ENCODE peak calls at places on chromosomes 4 and X, in six cellular contexts. One of them, this sample, is unnamed.

GRCh38 chr4:87270144-87270543 is 49.7 kb upstream of the KLHL8 start:
- DNase-seq in prostate gland: peak
- DNase-seq in pancreas: no peak
- DNase-seq in astrocyte of the spinal cord: peak
- DNase-seq in sigmoid colon: no peak
- DNase-seq in suprapubic skin: no peak
- DNase-seq in this sample: no peak

GRCh38 chr4:105107105-105107856 is 39.4 kb upstream of the TET2 start:
- DNase-seq in astrocyte of the spinal cord: no peak
- DNase-seq in prostate gland: no peak
- DNase-seq in sigmoid colon: no peak
- DNase-seq in pancreas: no peak
- DNase-seq in suprapubic skin: no peak
- DNase-seq in this sample: no peak

GRCh38 chr4:38980903-38981676 is 51.1 kb downstream of the TMEM156 start:
- DNase-seq in suprapubic skin: no peak
- DNase-seq in pancreas: no peak
- DNase-seq in prostate gland: no peak
- DNase-seq in sigmoid colon: no peak
- DNase-seq in astrocyte of the spinal cord: peak
- DNase-seq in this sample: no peak

GRCh38 chrX:71227370-71228062 is 4.5 kb downstream of the GJB1 start:
- DNase-seq in astrocyte of the spinal cord: no peak
- DNase-seq in pancreas: no peak
- DNase-seq in sigmoid colon: no peak
- DNase-seq in suprapubic skin: no peak
- DNase-seq in prostate gland: no peak
- DNase-seq in this sample: no peak

GRCh38 chr4:122798101-122798500 is 28.5 kb upstream of the FGF2 start:
- DNase-seq in sigmoid colon: peak
- DNase-seq in astrocyte of the spinal cord: peak
- DNase-seq in suprapubic skin: no peak
- DNase-seq in pancreas: no peak
- DNase-seq in prostate gland: peak
- DNase-seq in this sample: no peak

GRCh38 chr4:54090804-54091623 is 8.9 kb upstream of the GSX2 start:
- DNase-seq in suprapubic skin: no peak
- DNase-seq in sigmoid colon: no peak
- DNase-seq in astrocyte of the spinal cord: no peak
- DNase-seq in prostate gland: peak
- DNase-seq in pancreas: peak
- DNase-seq in this sample: no peak

GRCh38 chrX:85963736-85964135 is 83.6 kb downstream of the CHM start:
- DNase-seq in astrocyte of the spinal cord: peak
- DNase-seq in sigmoid colon: no peak
- DNase-seq in pancreas: no peak
- DNase-seq in suprapubic skin: no peak
- DNase-seq in prostate gland: no peak
- DNase-seq in this sample: no peak

GRCh38 chrX:14356401-14356800 is 172.9 kb upstream of the GLRA2 start:
- DNase-seq in prostate gland: no peak
- DNase-seq in pancreas: no peak
- DNase-seq in astrocyte of the spinal cord: peak
- DNase-seq in sigmoid colon: no peak
- DNase-seq in suprapubic skin: no peak
- DNase-seq in this sample: no peak

GRCh38 chrX:48683411-48683982 is at the start of gene WAS:
- DNase-seq in pancreas: no peak
- DNase-seq in suprapubic skin: no peak
- DNase-seq in astrocyte of the spinal cord: no peak
- DNase-seq in sigmoid colon: no peak
- DNase-seq in prostate gland: no peak
- DNase-seq in this sample: no peak

GRCh38 chr4:66202870-66203269 is 532.6 kb upstream of the EPHA5 start:
- DNase-seq in pancreas: no peak
- DNase-seq in sigmoid colon: no peak
- DNase-seq in prostate gland: no peak
- DNase-seq in astrocyte of the spinal cord: no peak
- DNase-seq in suprapubic skin: no peak
- DNase-seq in this sample: no peak

GRCh38 chr4:173182403-173182802 is 13.8 kb downstream of the GALNT7 start:
- DNase-seq in prostate gland: no peak
- DNase-seq in sigmoid colon: no peak
- DNase-seq in pancreas: no peak
- DNase-seq in astrocyte of the spinal cord: peak
- DNase-seq in suprapubic skin: no peak
- DNase-seq in this sample: peak

GRCh38 chrX:54484666-54485065 is 11.4 kb downstream of the FGD1 start:
- DNase-seq in suprapubic skin: no peak
- DNase-seq in pancreas: no peak
- DNase-seq in sigmoid colon: no peak
- DNase-seq in prostate gland: no peak
- DNase-seq in astrocyte of the spinal cord: no peak
- DNase-seq in this sample: no peak

GRCh38 chr4:25379591-25379990 is 2.5 kb downstream of the ANAPC4 start:
- DNase-seq in astrocyte of the spinal cord: no peak
- DNase-seq in prostate gland: no peak
- DNase-seq in suprapubic skin: no peak
- DNase-seq in sigmoid colon: no peak
- DNase-seq in pancreas: no peak
- DNase-seq in this sample: no peak

GRCh38 chr4:158111241-158111640 is 61.6 kb downstream of the GASK1B start:
- DNase-seq in pancreas: no peak
- DNase-seq in sigmoid colon: no peak
- DNase-seq in prostate gland: no peak
- DNase-seq in astrocyte of the spinal cord: no peak
- DNase-seq in suprapubic skin: no peak
- DNase-seq in this sample: no peak

GRCh38 chr4:94332983-94333590 is 9.5 kb downstream of the HPGDS start:
- DNase-seq in pancreas: no peak
- DNase-seq in sigmoid colon: no peak
- DNase-seq in prostate gland: no peak
- DNase-seq in astrocyte of the spinal cord: no peak
- DNase-seq in suprapubic skin: no peak
- DNase-seq in this sample: no peak

GRCh38 chr4:183721207-183722081 is 62.4 kb downstream of the TRAPPC11 start:
- DNase-seq in pancreas: peak
- DNase-seq in astrocyte of the spinal cord: peak
- DNase-seq in sigmoid colon: no peak
- DNase-seq in prostate gland: no peak
- DNase-seq in suprapubic skin: no peak
- DNase-seq in this sample: no peak

GRCh38 chr4:115360441-115360840 is 247.0 kb upstream of the NDST4 start:
- DNase-seq in suprapubic skin: no peak
- DNase-seq in sigmoid colon: no peak
- DNase-seq in prostate gland: no peak
- DNase-seq in pancreas: no peak
- DNase-seq in astrocyte of the spinal cord: peak
- DNase-seq in this sample: no peak

GRCh38 chr4:20618729-20619128 is 81.5 kb upstream of the PACRGL start:
- DNase-seq in prostate gland: no peak
- DNase-seq in pancreas: no peak
- DNase-seq in sigmoid colon: no peak
- DNase-seq in astrocyte of the spinal cord: no peak
- DNase-seq in suprapubic skin: no peak
- DNase-seq in this sample: no peak

GRCh38 chrX:93422693-93423092 is 250.7 kb downstream of the NAP1L3 start:
- DNase-seq in prostate gland: no peak
- DNase-seq in suprapubic skin: no peak
- DNase-seq in astrocyte of the spinal cord: no peak
- DNase-seq in pancreas: no peak
- DNase-seq in sigmoid colon: no peak
- DNase-seq in this sample: no peak

GRCh38 chr4:7661066-7661748 is 226.5 kb upstream of the PSAPL1 start:
- DNase-seq in astrocyte of the spinal cord: no peak
- DNase-seq in sigmoid colon: no peak
- DNase-seq in pancreas: no peak
- DNase-seq in prostate gland: no peak
- DNase-seq in suprapubic skin: no peak
- DNase-seq in this sample: no peak

GRCh38 chr4:137529432-137529831 is 2.9 kb downstream of the PCDH18 start:
- DNase-seq in astrocyte of the spinal cord: no peak
- DNase-seq in sigmoid colon: no peak
- DNase-seq in pancreas: no peak
- DNase-seq in suprapubic skin: no peak
- DNase-seq in prostate gland: no peak
- DNase-seq in this sample: no peak
- H3K4me3 ChIP-seq in astrocyte of the spinal cord: peak
- H3K4me3 ChIP-seq in sigmoid colon: peak
- H3K4me3 ChIP-seq in pancreas: no peak
- H3K4me3 ChIP-seq in suprapubic skin: peak
- H3K4me3 ChIP-seq in prostate gland: peak
- H3K4me3 ChIP-seq in this sample: peak

DNA sequence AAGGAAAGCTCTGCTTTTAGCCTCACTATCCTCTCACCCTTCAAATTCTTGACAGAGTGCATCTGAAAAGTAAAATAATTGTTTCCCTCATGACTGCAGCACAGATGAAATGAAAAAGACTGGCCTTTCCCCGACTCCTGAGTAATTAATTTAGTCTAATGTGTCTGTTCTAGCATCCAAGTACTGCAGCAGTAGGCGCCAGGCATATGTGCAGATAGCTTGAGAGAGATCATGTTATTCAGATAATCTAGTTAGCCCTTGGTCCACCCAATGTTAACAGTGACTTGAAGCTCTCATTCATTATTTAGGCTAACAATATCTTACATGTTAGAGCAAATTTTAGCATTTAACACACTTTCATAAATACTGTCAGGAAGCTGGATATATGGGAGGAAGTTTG is 54.0 kb downstream of the MAP9 start:
- DNase-seq in suprapubic skin: no peak
- DNase-seq in prostate gland: no peak
- DNase-seq in pancreas: no peak
- DNase-seq in sigmoid colon: no peak
- DNase-seq in astrocyte of the spinal cord: no peak
- DNase-seq in this sample: no peak
- H3K4me3 ChIP-seq in suprapubic skin: no peak
- H3K4me3 ChIP-seq in prostate gland: no peak
- H3K4me3 ChIP-seq in pancreas: no peak
- H3K4me3 ChIP-seq in sigmoid colon: no peak
- H3K4me3 ChIP-seq in astrocyte of the spinal cord: no peak
- H3K4me3 ChIP-seq in this sample: no peak

DNA sequence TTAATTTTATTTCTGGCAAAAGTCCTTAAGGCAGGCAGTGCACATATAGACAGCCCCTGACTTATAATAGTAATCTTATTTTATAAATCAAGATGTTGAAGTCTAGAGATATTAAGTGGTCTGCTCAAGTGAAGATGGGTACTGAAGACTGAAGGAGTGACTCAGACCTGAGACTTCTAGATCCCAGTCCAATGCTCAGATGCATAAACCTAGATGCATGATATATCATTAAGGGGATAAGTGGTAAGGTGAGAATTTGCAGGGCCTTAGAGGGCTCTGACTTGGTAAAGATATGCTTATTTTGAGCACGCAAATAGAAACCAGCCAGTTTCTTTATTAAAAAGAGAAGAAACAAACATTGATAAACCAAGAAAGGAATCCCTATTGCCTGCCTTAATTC is 42.9 kb downstream of the SLC9A7 start:
- DNase-seq in pancreas: no peak
- DNase-seq in prostate gland: no peak
- DNase-seq in astrocyte of the spinal cord: no peak
- DNase-seq in sigmoid colon: no peak
- DNase-seq in suprapubic skin: no peak
- DNase-seq in this sample: no peak
- H3K4me3 ChIP-seq in pancreas: no peak
- H3K4me3 ChIP-seq in prostate gland: no peak
- H3K4me3 ChIP-seq in astrocyte of the spinal cord: no peak
- H3K4me3 ChIP-seq in sigmoid colon: no peak
- H3K4me3 ChIP-seq in suprapubic skin: no peak
- H3K4me3 ChIP-seq in this sample: no peak

GRCh38 chr4:139553751-139554670 is 2.0 kb downstream of the SETD7 start:
- DNase-seq in pancreas: no peak
- DNase-seq in prostate gland: no peak
- DNase-seq in astrocyte of the spinal cord: no peak
- DNase-seq in suprapubic skin: no peak
- DNase-seq in sigmoid colon: no peak
- DNase-seq in this sample: no peak
- H3K4me3 ChIP-seq in pancreas: no peak
- H3K4me3 ChIP-seq in prostate gland: peak
- H3K4me3 ChIP-seq in astrocyte of the spinal cord: peak
- H3K4me3 ChIP-seq in suprapubic skin: peak
- H3K4me3 ChIP-seq in sigmoid colon: peak
- H3K4me3 ChIP-seq in this sample: peak

GRCh38 chr4:117986331-117986730 is 48.0 kb upstream of the NDST3 start:
- DNase-seq in prostate gland: no peak
- DNase-seq in astrocyte of the spinal cord: no peak
- DNase-seq in suprapubic skin: no peak
- DNase-seq in sigmoid colon: no peak
- DNase-seq in pancreas: no peak
- DNase-seq in this sample: no peak
- H3K4me3 ChIP-seq in prostate gland: no peak
- H3K4me3 ChIP-seq in astrocyte of the spinal cord: no peak
- H3K4me3 ChIP-seq in suprapubic skin: no peak
- H3K4me3 ChIP-seq in sigmoid colon: no peak
- H3K4me3 ChIP-seq in pancreas: no peak
- H3K4me3 ChIP-seq in this sample: no peak

DNA sequence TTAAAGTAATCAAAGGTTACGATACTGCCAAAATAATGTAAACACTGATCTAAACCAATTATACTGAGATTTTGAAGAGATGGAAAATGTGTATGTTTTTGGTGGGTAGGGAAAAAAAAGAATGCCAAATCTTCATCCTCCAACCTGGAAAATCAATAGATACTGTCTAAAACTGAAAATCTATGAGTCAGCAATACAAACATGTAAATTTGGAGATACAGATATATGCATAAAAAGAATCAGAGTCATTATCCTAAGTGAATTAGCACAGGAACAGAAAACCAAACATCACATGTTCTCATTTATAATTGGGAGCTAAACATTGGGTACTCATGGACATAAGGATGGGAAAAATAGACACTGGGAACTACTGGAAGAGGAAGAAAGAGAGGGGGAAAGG is 197.4 kb upstream of the TRPC5 start:
- DNase-seq in astrocyte of the spinal cord: no peak
- DNase-seq in sigmoid colon: no peak
- DNase-seq in pancreas: no peak
- DNase-seq in suprapubic skin: no peak
- DNase-seq in prostate gland: no peak
- DNase-seq in this sample: no peak
- H3K4me3 ChIP-seq in astrocyte of the spinal cord: no peak
- H3K4me3 ChIP-seq in sigmoid colon: no peak
- H3K4me3 ChIP-seq in pancreas: no peak
- H3K4me3 ChIP-seq in suprapubic skin: no peak
- H3K4me3 ChIP-seq in prostate gland: no peak
- H3K4me3 ChIP-seq in this sample: no peak